ENCODE peak calls at places on chromosomes 6 and 20, in six cellular contexts. C, S, H, W, B and Q are unnamed samples.

GRCh38 chr20:21682576-21682975 is 22.9 kb upstream of the PAX1 start:
- DNase-seq in W (no peak), S (no peak), B (no peak), H (no peak), C (no peak), Q (no peak)

GRCh38 chr6:168302534-168302933 is 17.0 kb downstream of the DACT2 start:
- DNase-seq in W (no peak), B (no peak), H (no peak), C (peak), S (peak), Q (peak)

GRCh38 chr6:166109608-166110007 is 58.0 kb downstream of the TBXT start:
- DNase-seq in B (no peak), S (no peak), W (no peak), H (no peak), C (no peak), Q (no peak)

GRCh38 chr6:51753635-51754034 is 333.8 kb downstream of the PKHD1 start:
- DNase-seq in C (peak), W (no peak), H (no peak), S (peak), B (no peak), Q (no peak)

GRCh38 chr6:133309579-133309978 is 68.4 kb downstream of the EYA4 start:
- DNase-seq in C (no peak), W (no peak), H (no peak), B (no peak), S (no peak), Q (no peak)

GRCh38 chr20:50048420-50049166 is 64.4 kb downstream of the UBE2V1 start:
- DNase-seq in B (peak), W (peak), H (no peak), C (no peak), S (no peak), Q (no peak)

GRCh38 chr6:108622601-108623335 is 62.1 kb downstream of the FOXO3 start:
- DNase-seq in S (no peak), H (no peak), W (peak), B (peak), C (no peak), Q (no peak)

GRCh38 chr6:27096834-27097511 is 150.5 kb upstream of the PRSS16 start:
- DNase-seq in S (no peak), W (peak), B (peak), H (peak), C (peak), Q (no peak)

GRCh38 chr6:139863356-139863755 is 488.9 kb upstream of the CITED2 start:
- DNase-seq in C (no peak), B (peak), H (no peak), W (peak), S (no peak), Q (no peak)

GRCh38 chr6:41639556-41640371 is 1.5 kb downstream of the MDFI start:
- DNase-seq in S (no peak), C (peak), W (no peak), H (no peak), B (no peak), Q (no peak)

GRCh38 chr6:113631616-113632015 is 225.5 kb upstream of the MARCKS start:
- DNase-seq in C (no peak), B (no peak), H (no peak), S (no peak), W (no peak), Q (no peak)

GRCh38 chr6:166862287-166862977 is 93.9 kb downstream of the RNASET2 start:
- DNase-seq in S (no peak), C (peak), W (peak), B (no peak), H (no peak), Q (no peak)

GRCh38 chr20:44087857-44088120 is 99.2 kb downstream of the JPH2 start:
- DNase-seq in H (no peak), S (no peak), C (no peak), B (no peak), W (no peak), Q (no peak)

DNA sequence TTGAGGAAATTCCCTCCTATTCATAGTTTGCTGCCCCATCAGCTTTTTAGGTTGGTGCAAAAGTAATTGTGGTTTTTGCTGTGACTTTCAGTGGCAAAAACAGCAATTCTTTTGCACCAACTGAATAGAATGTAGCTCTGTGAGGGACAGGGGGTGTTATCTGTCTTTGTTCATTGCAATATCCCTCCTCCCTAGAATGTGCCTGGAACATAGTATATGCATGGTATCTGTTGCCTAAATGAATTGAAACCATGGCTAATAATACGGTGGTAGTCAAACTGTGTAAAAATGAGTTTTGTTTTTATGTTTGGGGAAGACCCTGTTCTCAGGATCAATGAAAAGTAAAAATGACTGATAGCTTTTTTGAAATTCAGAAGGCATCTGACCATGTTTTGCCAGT is 45.1 kb downstream of the SCAND1 start:
- DNase-seq in S (no peak), B (no peak), C (no peak), H (no peak), W (no peak), Q (no peak)
- H3K9ac ChIP-seq in S (no peak), B (no peak), C (no peak), H (no peak), W (no peak), Q (no peak)

DNA sequence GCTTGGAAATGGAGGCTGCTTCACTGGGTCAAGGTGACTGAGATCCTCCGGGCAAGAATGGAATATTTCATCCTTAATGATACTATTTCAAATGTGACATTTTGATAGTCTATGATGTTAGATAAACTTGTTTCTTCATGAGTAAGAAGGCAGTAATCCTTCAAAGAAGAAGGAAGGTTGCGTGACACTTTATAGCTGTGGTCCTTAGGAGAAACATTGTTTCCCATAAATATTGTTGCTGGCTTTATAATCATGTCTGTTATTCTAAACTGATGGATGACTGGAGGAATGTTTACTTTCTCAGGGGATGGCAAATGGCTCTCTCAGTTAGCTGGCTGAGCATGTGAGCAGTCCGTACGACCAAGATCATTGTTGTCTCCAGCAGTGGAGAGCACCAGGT is 171.1 kb upstream of the OLIG3 start:
- DNase-seq in B (no peak), W (no peak), S (no peak), C (no peak), H (no peak), Q (no peak)
- H3K9ac ChIP-seq in B (no peak), W (no peak), S (no peak), C (no peak), H (no peak), Q (no peak)

GRCh38 chr6:135257641-135258405 is 76.7 kb downstream of the MYB start:
- DNase-seq in C (no peak), S (no peak), W (no peak), B (no peak), H (no peak), Q (no peak)
- H3K9ac ChIP-seq in C (no peak), S (no peak), W (no peak), B (no peak), H (no peak), Q (no peak)

GRCh38 chr20:62627901-62628612 is 14.2 kb upstream of the SLCO4A1 start:
- DNase-seq in C (no peak), H (no peak), B (peak), W (peak), S (no peak), Q (no peak)
- H3K9ac ChIP-seq in C (no peak), H (no peak), B (no peak), W (no peak), S (peak), Q (no peak)

GRCh38 chr6:37343248-37343647 is 10.5 kb upstream of the RNF8 start:
- DNase-seq in S (no peak), H (no peak), W (no peak), B (no peak), C (no peak), Q (no peak)

GRCh38 chr6:37340639-37340943 is 13.2 kb upstream of the RNF8 start:
- DNase-seq in C (no peak), S (no peak), B (peak), H (no peak), W (no peak), Q (no peak)

GRCh38 chr6:37334047-37334446 is 19.7 kb upstream of the RNF8 start:
- DNase-seq in W (no peak), B (no peak), C (no peak), H (no peak), S (no peak), Q (no peak)

GRCh38 chr6:37339911-37340638 is 13.7 kb upstream of the RNF8 start:
- DNase-seq in W (no peak), C (no peak), B (peak), H (no peak), S (no peak), Q (no peak)

DNA sequence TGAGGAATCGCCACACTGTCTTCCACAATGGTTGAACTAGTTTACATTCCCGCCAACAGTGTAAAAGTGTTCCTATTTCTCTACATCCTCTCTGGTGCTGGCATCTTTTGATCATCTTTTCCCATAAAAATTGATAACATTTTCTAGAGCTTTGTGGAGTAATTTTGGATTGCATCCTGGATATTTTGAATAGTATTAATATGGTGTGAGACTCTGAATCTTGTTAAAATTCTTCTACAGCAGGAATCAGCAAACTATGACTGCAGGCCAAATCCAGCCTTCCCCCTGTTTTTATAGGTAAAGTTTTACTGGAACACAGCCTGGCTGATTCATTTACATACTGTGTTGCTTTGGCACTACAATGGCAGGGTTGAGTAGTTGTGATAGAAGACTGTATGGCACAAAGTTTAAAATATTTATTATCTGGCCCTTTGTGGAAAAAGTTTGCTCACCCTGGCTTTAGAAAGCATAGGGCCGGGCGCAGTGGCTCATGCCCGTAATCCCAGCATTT is 15.0 kb upstream of the RNF8 start:
- DNase-seq in W (no peak), S (no peak), B (no peak), H (no peak), C (no peak), Q (no peak)
- H3K9ac ChIP-seq in W (no peak), S (no peak), B (no peak), H (no peak), C (no peak), Q (no peak)

GRCh38 chr20:36063916-36064660 is 90.5 kb upstream of the EPB41L1 start:
- DNase-seq in H (no peak), W (no peak), B (no peak), S (no peak), C (no peak), Q (no peak)
- H3K9ac ChIP-seq in H (peak), W (peak), B (peak), S (peak), C (no peak), Q (peak)

DNA sequence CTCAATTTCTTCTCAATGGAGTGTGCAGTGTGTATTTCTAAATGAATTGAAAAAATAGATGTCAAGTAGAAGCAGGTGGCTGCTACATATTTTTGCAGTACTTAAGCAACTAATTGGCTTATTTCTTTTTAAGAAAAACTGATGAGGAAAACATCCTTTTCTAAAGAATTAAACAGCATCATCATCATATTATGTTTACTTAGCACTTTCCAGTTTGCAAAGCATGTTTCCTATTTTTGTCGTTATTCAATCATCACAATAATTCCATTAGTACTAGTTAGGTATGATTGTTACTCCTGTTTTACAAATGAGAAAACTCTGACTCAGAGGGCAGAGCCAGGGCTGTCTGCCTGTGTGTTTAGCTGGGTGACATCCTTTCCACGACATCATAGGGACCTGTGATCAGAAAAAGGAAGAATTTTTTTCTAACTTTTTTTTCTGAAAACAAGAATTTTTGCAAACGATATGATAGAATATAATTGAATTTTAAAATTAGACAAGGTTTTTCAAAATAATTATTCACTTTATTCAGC is 22.7 kb upstream of the BMP6 start:
- DNase-seq in B (no peak), S (no peak), H (no peak), W (no peak), C (no peak), Q (no peak)
- H3K9ac ChIP-seq in B (no peak), S (no peak), H (no peak), W (no peak), C (no peak), Q (no peak)

DNA sequence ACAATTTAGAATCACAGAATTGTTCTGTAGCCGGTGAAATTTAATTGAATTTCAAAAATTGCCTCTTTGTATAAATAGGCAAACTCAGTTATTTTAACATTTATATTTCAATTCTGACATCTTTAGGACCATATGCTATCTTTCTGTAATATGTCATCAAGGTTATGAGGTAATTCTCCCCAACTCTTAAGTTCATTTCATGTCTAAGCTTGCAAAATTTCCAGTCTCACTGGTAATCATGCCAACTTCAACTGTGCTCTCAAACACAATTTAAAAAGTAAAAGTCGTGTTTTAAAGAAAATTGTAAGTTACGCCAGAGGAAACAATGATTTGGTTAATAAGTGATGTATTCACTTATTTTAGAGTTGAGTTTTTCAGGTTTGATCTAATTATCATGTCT is 1.4 kb downstream of the NCOA7 start:
- DNase-seq in W (no peak), H (no peak), B (no peak), C (no peak), S (no peak), Q (no peak)
- H3K9ac ChIP-seq in W (peak), H (peak), B (no peak), C (no peak), S (no peak), Q (no peak)